ENCODE peak calls at places on chromosomes 11 and 22, in six cellular contexts. F is cardiac septum, B is amniotic stem cell, C is neural crest cell, N is AG09319, R is lung. M is an unnamed sample.

GRCh38 chr22:32826537-32826936 is 25.0 kb downstream of the TIMP3 start:
- DNase-seq in N (no peak), R (no peak), B (no peak), C (no peak), F (no peak), M (no peak)

GRCh38 chr11:36149538-36150242 is 139.5 kb downstream of the COMMD9 start:
- DNase-seq in R (peak; percentile 73), F (no peak), C (no peak), N (peak; percentile 71), B (peak; percentile 97), M (peak; percentile 100)

GRCh38 chr11:74072286-74072685 is 63.4 kb upstream of the UCP3 start:
- DNase-seq in R (no peak), F (no peak), C (no peak), N (no peak), B (no peak), M (no peak)

GRCh38 chr11:122646549-122647340 is 8.8 kb upstream of the UBASH3B start:
- DNase-seq in C (no peak), B (no peak), N (no peak), F (no peak), R (no peak), M (no peak)

GRCh38 chr11:84130646-84131427 is 844.7 kb upstream of the CCDC90B start:
- DNase-seq in N (no peak), F (no peak), C (no peak), R (no peak), B (no peak), M (no peak)

GRCh38 chr11:68946416-68947090 is 34.2 kb downstream of the MRGPRD start:
- DNase-seq in R (no peak), N (peak; percentile 49), C (no peak), F (no peak), B (peak; percentile 42), M (no peak)

GRCh38 chr11:60169264-60169915 is 13.5 kb downstream of the MS4A6A start:
- DNase-seq in C (no peak), R (no peak), B (no peak), N (no peak), F (no peak), M (peak; percentile 23)

GRCh38 chr11:128519353-128519752 is 68.0 kb downstream of the ETS1 start:
- DNase-seq in F (no peak), N (no peak), B (no peak), C (no peak), R (no peak), M (no peak)

GRCh38 chr11:14499178-14499559 is 442 bp downstream of the COPB1 start:
- DNase-seq in F (no peak), R (peak; percentile 34), N (no peak), C (peak; percentile 29), B (no peak), M (peak; percentile 11)

GRCh38 chr11:66438504-66439466 is at the start of gene MRPL11:
- DNase-seq in R (peak; percentile 88), F (peak; percentile 92), C (peak; percentile 87), B (peak; percentile 74), N (peak; percentile 73), M (peak; percentile 94)

GRCh38 chr11:12846766-12847615 is 162.1 kb upstream of the RASSF10 start:
- DNase-seq in B (no peak), F (no peak), R (no peak), C (no peak), N (no peak), M (no peak)

GRCh38 chr11:123443851-123444623 is 14.0 kb downstream of the GRAMD1B start:
- DNase-seq in B (no peak), F (no peak), R (no peak), C (no peak), N (no peak), M (no peak)

GRCh38 chr11:114326776-114327175 is 30.6 kb downstream of the NNMT start:
- DNase-seq in F (no peak), N (no peak), C (no peak), R (no peak), B (no peak), M (no peak)

GRCh38 chr11:17516551-17517150 is 27.6 kb downstream of the USH1C start:
- DNase-seq in B (no peak), F (no peak), R (no peak), N (no peak), C (no peak), M (no peak)

GRCh38 chr22:27876684-27877083 is 42.4 kb downstream of the PITPNB start:
- DNase-seq in B (no peak), F (no peak), R (no peak), N (no peak), C (no peak), M (no peak)

GRCh38 chr11:114598461-114598860 is 2.9 kb upstream of the NXPE4 start:
- DNase-seq in F (no peak), N (no peak), B (no peak), R (no peak), C (no peak), M (no peak)

GRCh38 chr11:83945953-83946352 is 659.8 kb upstream of the CCDC90B start:
- DNase-seq in N (no peak), B (no peak), C (no peak), F (no peak), R (no peak), M (no peak)

GRCh38 chr11:82978422-82979099 is 77.0 kb downstream of the DDIAS start:
- DNase-seq in B (no peak), N (peak; percentile 29), C (no peak), F (no peak), R (no peak), M (peak; percentile 58)

GRCh38 chr11:23278121-23278520 is 417.8 kb upstream of the CCDC179 start:
- DNase-seq in R (no peak), N (no peak), B (no peak), C (no peak), F (no peak), M (no peak)

GRCh38 chr11:68332186-68332585 is 19.8 kb downstream of the LRP5 start:
- DNase-seq in F (no peak), C (no peak), R (no peak), N (no peak), B (no peak), M (no peak)

GRCh38 chr22:40058265-40058664 is 63.5 kb downstream of the FAM83F start:
- DNase-seq in N (no peak), F (no peak), B (no peak), C (no peak), R (no peak), M (no peak)

GRCh38 chr11:36131719-36132349 is 157.4 kb downstream of the COMMD9 start:
- DNase-seq in N (peak; percentile 30), B (no peak), R (no peak), C (peak; percentile 18), F (no peak), M (no peak)

GRCh38 chr11:69496202-69496557 is 14.7 kb downstream of the LINC01488 start:
- DNase-seq in B (no peak), R (no peak), F (peak; percentile 59), C (no peak), N (no peak), M (no peak)

GRCh38 chr22:24482998-24483397 is 12.1 kb upstream of the UPB1 start:
- DNase-seq in N (no peak), B (no peak), R (no peak), C (no peak), F (no peak), M (no peak)

GRCh38 chr11:69127091-69127850 is 28.5 kb upstream of the SMIM38 start:
- DNase-seq in B (no peak), N (no peak), F (no peak), C (no peak), R (no peak), M (no peak)

GRCh38 chr11:44915621-44916020 is 35.1 kb downstream of the TP53I11 start:
- DNase-seq in C (no peak), B (no peak), F (no peak), N (no peak), R (no peak), M (no peak)

GRCh38 chr11:33449798-33450197 is 192.6 kb downstream of the HIPK3 start:
- DNase-seq in B (no peak), C (no peak), R (no peak), N (no peak), F (no peak), M (no peak)

GRCh38 chr22:46848227-46848626 is 85.8 kb downstream of the TBC1D22A start:
- DNase-seq in C (no peak), R (peak; percentile 10), B (no peak), N (no peak), F (no peak), M (no peak)

GRCh38 chr11:68750197-68750987 is 928 bp downstream of the TESMIN start:
- DNase-seq in N (no peak), C (peak; percentile 18), R (no peak), B (no peak), F (no peak), M (no peak)